ENCODE peak calls at places on chromosome 4, in eight cellular contexts. F is tibial artery, S is heart right ventricle, A is fibroblast of lung, G is cardiac fibroblast, B is A549, Z is transverse colon, D is mucosa of descending colon. V is an unnamed sample.

GRCh38 chr4:100981447-100982204 is 365.7 kb downstream of the PPP3CA start:
- DNase-seq in A (peak), Z (no peak), B (no peak), G (peak), F (no peak), S (no peak), D (no peak), V (peak)

GRCh38 chr4:166277406-166277805 is 404.4 kb downstream of the TLL1 start:
- DNase-seq in G (peak), A (peak), D (no peak), F (no peak), B (no peak), Z (no peak), S (no peak), V (peak)

GRCh38 chr4:8355864-8356565 is 84.5 kb downstream of the ACOX3 start:
- DNase-seq in F (peak), G (peak), D (no peak), A (peak), Z (no peak), B (no peak), S (no peak), V (peak)

GRCh38 chr4:55722132-55722531 is 86.0 kb upstream of the NMU start:
- DNase-seq in F (no peak), G (no peak), A (no peak), Z (no peak), B (no peak), S (no peak), D (no peak), V (no peak)

GRCh38 chr4:177047070-177047850 is 254.5 kb upstream of the VEGFC start:
- DNase-seq in Z (peak), D (peak), A (peak), F (no peak), S (peak), B (peak), G (peak), V (peak)

GRCh38 chr4:105698607-105699006 is 9.9 kb downstream of the INTS12 start:
- DNase-seq in Z (no peak), A (no peak), D (no peak), G (no peak), S (no peak), F (no peak), B (no peak), V (no peak)

GRCh38 chr4:15373363-15373762 is 54.5 kb upstream of the C1QTNF7 start:
- DNase-seq in S (no peak), F (peak), Z (no peak), A (peak), D (no peak), G (no peak), B (no peak), V (peak)

GRCh38 chr4:163090997-163091684 is 75.5 kb downstream of the NAF1 start:
- DNase-seq in A (no peak), D (no peak), S (no peak), B (no peak), F (no peak), G (no peak), Z (no peak), V (no peak)

GRCh38 chr4:96326846-96327245 is 487.0 kb downstream of the PDHA2 start:
- DNase-seq in D (no peak), S (no peak), Z (no peak), A (no peak), G (no peak), F (no peak), B (no peak), V (no peak)

GRCh38 chr4:140719022-140719421 is 37.2 kb downstream of the TBC1D9 start:
- DNase-seq in G (peak), A (peak), S (no peak), Z (no peak), B (no peak), D (no peak), F (no peak), V (peak)

GRCh38 chr4:1830234-1830633 is 25.7 kb downstream of the LETM1 start:
- DNase-seq in Z (no peak), A (no peak), B (no peak), D (no peak), F (no peak), S (no peak), G (no peak), V (no peak)

GRCh38 chr4:7769936-7770674 is 169.6 kb downstream of the AFAP1 start:
- DNase-seq in F (no peak), Z (no peak), B (peak), G (peak), A (no peak), D (no peak), S (no peak), V (peak)

GRCh38 chr4:130849985-130850632 is 1754.2 kb downstream of the C4orf33 start:
- DNase-seq in Z (peak), B (no peak), S (no peak), D (no peak), F (no peak), G (peak), A (peak), V (no peak)

GRCh38 chr4:687975-688694 is 816 bp downstream of the SLC49A3 start:
- DNase-seq in D (peak), B (no peak), A (no peak), F (no peak), Z (no peak), S (no peak), G (no peak), V (no peak)

GRCh38 chr4:15410750-15411149 is 17.1 kb upstream of the C1QTNF7 start:
- DNase-seq in G (peak), D (no peak), B (no peak), A (no peak), S (no peak), F (no peak), Z (no peak), V (peak)

GRCh38 chr4:85084371-85085170 is 118.1 kb upstream of the WDFY3 start:
- DNase-seq in F (peak), D (no peak), B (peak), G (peak), Z (no peak), S (no peak), A (peak), V (peak)

GRCh38 chr4:149997881-149998421 is 80.3 kb upstream of the DCLK2 start:
- DNase-seq in S (no peak), Z (peak), G (no peak), D (peak), B (peak), A (peak), F (no peak), V (peak)

GRCh38 chr4:25358515-25359275 is 18.4 kb upstream of the ANAPC4 start:
- DNase-seq in G (no peak), S (no peak), Z (peak), D (no peak), F (no peak), A (no peak), B (no peak), V (no peak)

GRCh38 chr4:114019276-114019971 is 40.0 kb upstream of the ARSJ start:
- DNase-seq in B (no peak), A (peak), Z (no peak), G (peak), D (no peak), S (no peak), F (no peak), V (peak)

GRCh38 chr4:151260526-151260925 is 16.4 kb upstream of the PRSS48 start:
- DNase-seq in S (no peak), F (no peak), A (peak), G (no peak), Z (no peak), B (no peak), D (no peak), V (no peak)

GRCh38 chr4:1495416-1496115 is 89.3 kb upstream of the NKX1-1 start:
- DNase-seq in S (no peak), A (no peak), D (peak), B (no peak), F (no peak), G (no peak), Z (no peak), V (no peak)

GRCh38 chr4:38132140-38132673 is 172.0 kb downstream of the PTTG2 start:
- DNase-seq in F (peak), S (no peak), A (peak), D (peak), B (no peak), Z (peak), G (peak), V (peak)

GRCh38 chr4:130542953-130543352 is 1447.0 kb downstream of the C4orf33 start:
- DNase-seq in F (no peak), A (no peak), Z (no peak), G (no peak), D (no peak), B (no peak), S (no peak), V (no peak)

GRCh38 chr4:1225272-1226166 is 23.4 kb downstream of the CTBP1 start:
- DNase-seq in A (no peak), G (no peak), D (no peak), S (no peak), Z (no peak), B (no peak), F (no peak), V (no peak)

GRCh38 chr4:89316931-89317366 is 9.3 kb upstream of the GPRIN3 start:
- DNase-seq in B (no peak), G (peak), Z (no peak), A (peak), F (no peak), D (no peak), S (no peak), V (peak)

GRCh38 chr4:115042496-115042895 is 70.9 kb downstream of the NDST4 start:
- DNase-seq in Z (no peak), S (no peak), B (no peak), F (no peak), D (no peak), A (no peak), G (no peak), V (no peak)

GRCh38 chr4:20176881-20177280 is 74.8 kb upstream of the SLIT2 start:
- DNase-seq in Z (no peak), G (no peak), S (no peak), F (no peak), A (peak), B (no peak), D (no peak), V (no peak)

GRCh38 chr4:107261241-107261874 is 225.2 kb upstream of the DKK2 start:
- DNase-seq in D (no peak), F (no peak), Z (no peak), A (peak), G (no peak), S (no peak), B (no peak), V (no peak)

GRCh38 chr4:38673109-38673978 is 9.3 kb downstream of the KLF3 start:
- DNase-seq in F (no peak), A (peak), G (peak), B (peak), S (peak), D (peak), Z (peak), V (no peak)

GRCh38 chr4:79325864-79326328 is at the start of gene NAA11:
- DNase-seq in D (no peak), A (no peak), F (no peak), G (no peak), B (no peak), Z (no peak), S (no peak), V (no peak)

GRCh38 chr4:72951628-72952027 is 117.9 kb downstream of the COX18 start:
- DNase-seq in A (peak), Z (no peak), D (no peak), F (no peak), B (no peak), S (no peak), G (no peak), V (no peak)

GRCh38 chr4:128335541-128335940 is 47.9 kb upstream of the PGRMC2 start:
- DNase-seq in S (no peak), G (no peak), Z (no peak), B (no peak), D (no peak), F (no peak), A (peak), V (no peak)

GRCh38 chr4:8539661-8540060 is 40.5 kb upstream of the GPR78 start:
- DNase-seq in F (no peak), S (no peak), D (no peak), Z (no peak), B (no peak), G (no peak), A (no peak), V (no peak)

GRCh38 chr4:124530464-124531077 is 182.0 kb downstream of the ANKRD50 start:
- DNase-seq in A (no peak), D (no peak), S (no peak), Z (no peak), G (peak), B (no peak), F (no peak), V (peak)

GRCh38 chr4:127575888-127576287 is 56.9 kb upstream of the INTU start:
- DNase-seq in F (no peak), B (no peak), A (no peak), S (no peak), G (no peak), Z (no peak), D (no peak), V (no peak)

GRCh38 chr4:38062088-38062893 is 102.1 kb downstream of the PTTG2 start:
- DNase-seq in G (peak), B (peak), F (peak), A (peak), S (peak), Z (peak), D (peak), V (peak)

GRCh38 chr4:133513891-133514290 is 364.8 kb downstream of the PCDH10 start:
- DNase-seq in Z (no peak), D (no peak), A (peak), F (no peak), B (no peak), G (peak), S (no peak), V (no peak)

GRCh38 chr4:127732623-127733199 is 2.5 kb downstream of the SLC25A31 start:
- DNase-seq in B (peak), S (no peak), D (no peak), F (no peak), Z (no peak), G (peak), A (peak), V (peak)

DNA sequence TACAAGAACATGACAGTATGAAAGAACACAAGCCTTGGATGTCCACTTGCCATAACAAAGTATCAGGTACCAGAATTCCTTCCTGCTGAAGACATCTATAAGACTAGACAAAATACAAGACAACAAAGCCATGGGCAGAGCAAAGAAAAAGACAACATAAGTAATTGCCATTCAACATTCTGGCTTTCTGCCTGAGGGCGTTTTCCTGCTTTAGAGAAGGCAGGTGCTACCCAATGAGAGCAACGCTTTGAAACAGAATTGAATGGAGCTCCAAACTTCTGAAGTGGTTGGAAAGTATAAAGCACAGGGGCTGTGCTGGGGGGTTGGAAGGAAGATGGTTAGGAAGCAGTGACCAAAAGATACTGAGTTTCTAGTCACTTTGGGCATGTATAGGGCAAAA is 30.1 kb downstream of the PDE5A start:
- DNase-seq in S (no peak), F (no peak), G (no peak), D (no peak), B (no peak), A (no peak), Z (no peak), V (no peak)
- H3K4me3 ChIP-seq in S (no peak), F (no peak), G (no peak), D (no peak), B (no peak), A (no peak), Z (no peak), V (no peak)

DNA sequence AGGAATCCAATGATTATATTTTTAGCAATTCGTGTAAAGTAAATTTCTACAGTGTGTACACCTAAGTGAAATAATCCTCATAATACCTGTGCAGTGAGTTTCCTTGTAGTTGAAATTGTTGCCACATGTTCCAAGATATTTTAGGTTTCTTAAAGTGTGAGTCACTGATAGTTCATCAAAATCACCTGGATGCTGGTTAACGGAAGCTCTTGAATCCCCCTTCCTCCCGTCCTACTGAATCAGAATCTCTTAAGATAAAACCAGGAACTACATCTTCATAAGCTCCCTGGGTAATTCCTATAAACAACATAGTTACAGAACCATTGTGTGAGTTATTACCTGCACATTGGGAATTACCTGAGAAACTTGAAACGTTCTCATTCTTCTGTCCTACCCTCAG is 197.4 kb upstream of the HS3ST1 start:
- DNase-seq in S (no peak), G (no peak), B (no peak), F (no peak), Z (no peak), A (no peak), D (no peak), V (no peak)
- H3K4me3 ChIP-seq in S (no peak), G (no peak), B (no peak), F (no peak), Z (no peak), A (no peak), D (no peak), V (no peak)

DNA sequence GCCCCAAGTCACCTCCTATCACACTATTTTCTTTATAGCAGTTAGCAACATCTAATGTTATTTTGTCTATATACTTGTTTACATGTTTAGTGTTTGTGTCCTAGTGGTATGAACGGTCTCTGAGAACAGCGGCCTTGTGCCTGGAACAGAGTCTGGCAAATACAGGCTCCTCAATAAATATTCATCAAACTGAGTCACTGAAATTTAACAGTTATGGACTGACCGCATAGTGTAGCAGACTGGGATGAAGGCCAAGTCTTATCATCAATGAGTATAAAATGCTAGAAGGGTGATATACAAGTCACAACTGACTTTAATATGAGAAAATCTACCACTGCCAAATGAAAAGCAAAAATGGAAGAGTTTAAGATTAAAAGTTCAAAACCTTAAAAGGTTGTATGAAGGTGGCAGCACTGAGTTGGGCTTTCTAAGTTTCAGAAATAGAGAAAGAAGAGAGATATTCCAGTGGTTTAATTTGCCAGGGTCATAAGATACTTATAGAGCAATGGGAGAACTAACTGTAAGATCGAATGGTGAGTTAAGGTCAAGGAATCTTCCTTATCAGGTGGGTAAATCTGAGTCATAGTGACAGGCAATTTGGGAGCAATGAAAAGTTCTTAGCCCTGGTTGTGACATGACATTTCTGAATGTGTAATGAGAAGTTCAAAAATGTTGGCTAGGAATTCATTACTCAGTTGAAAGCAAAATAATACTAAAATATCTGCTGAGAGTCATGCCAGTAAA is 34.9 kb downstream of the ELOVL6 start:
- DNase-seq in G (peak), B (peak), D (no peak), A (peak), S (no peak), F (no peak), Z (no peak), V (peak)
- H3K4me3 ChIP-seq in G (no peak), B (no peak), D (no peak), A (no peak), S (no peak), F (no peak), Z (no peak), V (no peak)

GRCh38 chr4:144648042-144648441 is 2.1 kb downstream of the HHIP start:
- DNase-seq in B (no peak), G (no peak), D (no peak), F (no peak), Z (no peak), A (no peak), S (no peak), V (no peak)

GRCh38 chr4:144646523-144647094 is 653 bp downstream of the HHIP start:
- DNase-seq in S (no peak), A (peak), F (no peak), G (peak), B (peak), Z (no peak), D (peak), V (peak)

GRCh38 chr4:144650311-144650820 is 4.4 kb downstream of the HHIP start:
- DNase-seq in F (no peak), A (no peak), D (no peak), G (no peak), S (no peak), Z (no peak), B (no peak), V (no peak)

GRCh38 chr4:144647095-144647959 is 1.4 kb downstream of the HHIP start:
- DNase-seq in S (no peak), D (no peak), B (peak), F (no peak), A (peak), G (peak), Z (no peak), V (peak)

DNA sequence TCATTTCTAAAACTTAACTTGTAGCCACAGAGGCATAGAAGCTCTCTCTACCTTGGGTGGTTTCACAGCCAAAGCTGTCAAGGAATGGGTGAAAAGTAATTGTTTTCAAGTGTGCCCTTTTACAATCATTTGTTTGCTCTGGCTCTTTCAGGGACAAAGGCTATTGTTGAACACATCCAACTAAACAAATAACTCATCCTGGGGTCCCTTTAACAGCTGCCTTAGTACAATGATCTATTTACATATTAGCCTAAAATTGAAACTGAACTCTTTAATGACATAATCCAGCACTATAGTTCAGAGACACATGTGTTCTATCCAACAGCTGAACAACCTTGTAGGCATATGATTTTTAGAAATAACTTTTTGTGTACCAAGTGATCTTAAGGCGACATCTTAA is 3.7 kb downstream of the HHIP start:
- DNase-seq in G (no peak), F (no peak), D (no peak), B (no peak), S (no peak), A (no peak), Z (no peak), V (no peak)
- H3K4me3 ChIP-seq in G (no peak), F (no peak), D (no peak), B (no peak), S (no peak), A (no peak), Z (no peak), V (no peak)

GRCh38 chr4:81030061-81030616 is 369 bp upstream of the BMP3 start:
- DNase-seq in D (no peak), A (no peak), B (no peak), F (no peak), Z (no peak), G (no peak), S (no peak), V (no peak)
- H3K4me3 ChIP-seq in D (no peak), A (no peak), B (no peak), F (peak), Z (peak), G (peak), S (no peak), V (peak)

V was measured in foreskin fibroblast.